ENCODE peak calls at places on chromosome 14, in five cellular contexts. U is MM.1S, Z is PC-9, T is neural progenitor cell, P is PC-3. S is an unnamed sample. For H3F3A, the result is how much of the 10 kb centered on the place peaks cover.

GRCh38 chr14:64721899-64722298 is 17.7 kb downstream of the PLEKHG3 start:
- DNase-seq in U (no peak), Z (no peak), T (no peak), P (no peak), S (no peak)

GRCh38 chr14:71482701-71483100 is 449.5 kb upstream of the RGS6 start:
- DNase-seq in U (no peak), Z (no peak), T (no peak), P (no peak), S (no peak)

GRCh38 chr14:61557262-61557661 is 138.1 kb upstream of the HIF1A start:
- DNase-seq in U (no peak), Z (no peak), T (no peak), P (no peak), S (no peak)

GRCh38 chr14:92819011-92819410 is 24.9 kb downstream of the GOLGA5 start:
- DNase-seq in U (no peak), Z (no peak), T (peak), P (no peak), S (no peak)

GRCh38 chr14:71225108-71225507 is 317.8 kb downstream of the PCNX1 start:
- DNase-seq in U (no peak), Z (no peak), T (no peak), P (no peak), S (no peak)

GRCh38 chr14:101017209-101017608 is 113.7 kb upstream of the RTL1 start:
- DNase-seq in U (no peak), Z (no peak), T (no peak), P (no peak), S (peak)

GRCh38 chr14:36509056-36509917 is 10.7 kb downstream of the NKX2-1 start:
- DNase-seq in U (no peak), Z (no peak), T (no peak), P (no peak), S (no peak)

GRCh38 chr14:94612174-94612573 is at the start of gene SERPINA3:
- DNase-seq in U (no peak), Z (no peak), T (no peak), P (no peak), S (no peak)

GRCh38 chr14:84959796-84960515 is 570.0 kb upstream of the FLRT2 start:
- DNase-seq in U (peak), Z (no peak), T (no peak), P (no peak), S (no peak)

GRCh38 chr14:100490252-100490651 is 97.0 kb downstream of the BEGAIN start:
- DNase-seq in U (no peak), Z (no peak), T (no peak), P (no peak), S (no peak)

GRCh38 chr14:67187826-67188225 is 1.4 kb upstream of the GARIN2 start:
- DNase-seq in U (no peak), Z (peak), T (no peak), P (peak), S (peak)

GRCh38 chr14:71692496-71692895 is 239.7 kb upstream of the RGS6 start:
- DNase-seq in U (no peak), Z (no peak), T (no peak), P (peak), S (peak)

GRCh38 chr14:52020866-52021717 is 31.7 kb downstream of the RTRAF start:
- DNase-seq in U (no peak), Z (no peak), T (peak), P (no peak), S (no peak)

GRCh38 chr14:48536318-48536717 is 860.9 kb upstream of the MDGA2 start:
- DNase-seq in U (no peak), Z (no peak), T (peak), P (peak), S (no peak)

GRCh38 chr14:55586411-55586810 is 6.4 kb downstream of the KTN1 start:
- DNase-seq in U (no peak), Z (no peak), T (no peak), P (no peak), S (no peak)

GRCh38 chr14:42490536-42490935 is 883.9 kb downstream of the LRFN5 start:
- DNase-seq in U (no peak), Z (no peak), T (no peak), P (peak), S (peak)

GRCh38 chr14:93231129-93231979 is 24.3 kb downstream of the UBR7 start:
- DNase-seq in U (no peak), Z (no peak), T (no peak), P (peak), S (peak)

GRCh38 chr14:106069786-106070185 is 543.4 kb downstream of the TMEM121 start:
- DNase-seq in U (no peak), Z (no peak), T (no peak), P (no peak), S (no peak)

GRCh38 chr14:33714527-33715222 is 236.2 kb downstream of the EGLN3 start:
- DNase-seq in U (no peak), Z (no peak), T (no peak), P (peak), S (peak)

GRCh38 chr14:30299915-30300314 is 259.0 kb upstream of the G2E3 start:
- DNase-seq in U (no peak), Z (no peak), T (no peak), P (no peak), S (no peak)

GRCh38 chr14:64569108-64570045 is 19.6 kb downstream of the PPP1R36 start:
- DNase-seq in U (no peak), Z (peak), T (peak), P (peak), S (peak)

GRCh38 chr14:38505221-38506095 is 249.6 kb upstream of the CLEC14A start:
- DNase-seq in U (no peak), Z (no peak), T (no peak), P (no peak), S (no peak)

GRCh38 chr14:99560946-99561683 is 42.9 kb downstream of the CCDC85C start:
- DNase-seq in U (no peak), Z (peak), T (no peak), P (peak), S (no peak)

GRCh38 chr14:22994762-22995275 is 12.5 kb upstream of the AJUBA start:
- DNase-seq in U (no peak), Z (no peak), T (peak), P (peak), S (peak)

GRCh38 chr14:99481745-99482099 is 513 bp downstream of the CCNK start:
- DNase-seq in U (peak), Z (no peak), T (no peak), P (peak), S (peak)

GRCh38 chr14:35124127-35124526 is 1.8 kb downstream of the PRORP start:
- DNase-seq in U (no peak), Z (no peak), T (no peak), P (no peak), S (no peak)

GRCh38 chr14:78921856-78922255 is 751.7 kb downstream of the NRXN3 start:
- DNase-seq in U (no peak), Z (no peak), T (no peak), P (peak), S (peak)

GRCh38 chr14:91220581-91221000 is 23.9 kb downstream of the GPR68 start:
- DNase-seq in U (no peak), Z (no peak), T (no peak), P (no peak), S (no peak)

GRCh38 chr14:59632381-59632780 is 55.8 kb upstream of the CCDC175 start:
- DNase-seq in U (no peak), Z (no peak), T (peak), P (peak), S (peak)

GRCh38 chr14:96126783-96127271 is 77.8 kb upstream of the BDKRB2 start:
- DNase-seq in U (no peak), Z (no peak), T (no peak), P (no peak), S (no peak)

GRCh38 chr14:28671425-28671824 is 95.2 kb upstream of the FOXG1 start:
- DNase-seq in U (no peak), Z (no peak), T (no peak), P (peak), S (no peak)

GRCh38 chr14:52473557-52473956 is 78.7 kb downstream of the TXNDC16 start:
- DNase-seq in U (no peak), Z (no peak), T (peak), P (peak), S (peak)

GRCh38 chr14:104892517-104893434 is 27.7 kb downstream of the CEP170B start:
- DNase-seq in U (no peak), Z (no peak), T (no peak), P (no peak), S (no peak)

GRCh38 chr14:64983439-64984310 is 3.0 kb upstream of the FNTB start:
- DNase-seq in U (peak), Z (peak), T (peak), P (peak), S (peak)

GRCh38 chr14:93536945-93537344 is 106.2 kb downstream of the UNC79 start:
- DNase-seq in U (no peak), Z (no peak), T (peak), P (peak), S (peak)

DNA sequence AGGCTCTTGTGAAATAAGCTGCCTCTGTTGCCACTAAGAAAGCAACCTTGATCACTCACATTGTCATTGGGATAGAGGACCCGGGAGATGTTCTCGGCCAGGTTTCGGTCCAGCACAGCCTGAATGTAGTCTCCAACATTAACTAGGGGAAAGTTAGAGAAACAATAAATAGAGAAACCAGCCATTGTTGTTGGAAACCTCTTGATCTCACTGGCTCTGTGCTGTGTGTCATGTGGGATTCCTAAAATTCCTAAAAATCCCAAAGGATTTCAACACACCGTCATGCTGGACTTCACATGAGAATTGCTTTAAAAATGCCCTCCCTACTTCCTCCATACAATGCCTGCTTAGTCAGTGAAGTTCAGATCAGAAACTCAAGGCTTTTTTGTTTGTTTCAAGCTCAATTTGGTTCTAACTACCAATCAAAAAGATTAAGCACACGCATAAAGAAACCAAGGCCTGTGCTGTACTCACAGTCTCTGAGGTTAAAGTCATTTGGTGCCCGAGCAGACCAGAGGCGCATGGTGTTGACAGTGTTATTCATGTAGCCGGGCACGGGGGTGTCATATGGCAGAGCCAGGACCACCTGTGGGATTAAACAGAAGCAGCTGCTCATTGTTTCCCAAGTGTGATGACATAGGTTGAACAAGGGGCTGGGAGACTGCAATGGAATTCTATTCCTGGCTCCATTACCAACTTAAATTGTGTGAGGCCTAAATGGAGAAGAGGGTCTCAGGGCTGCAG is 23.6 kb downstream of the PYGL start:
- DNase-seq in U (no peak), Z (no peak), T (peak), P (peak), S (peak)
- H3K4me2 ChIP-seq in U (no peak), Z (no peak), T (no peak), P (no peak), S (peak)

GRCh38 chr14:68945585-68946289 is 33.4 kb downstream of the ACTN1 start:
- DNase-seq in U (no peak), Z (no peak), T (no peak), P (no peak), S (no peak)

GRCh38 chr14:68948686-68949085 is 30.4 kb downstream of the ACTN1 start:
- DNase-seq in U (no peak), Z (no peak), T (no peak), P (no peak), S (peak)

GRCh38 chr14:68949236-68949965 is 29.7 kb downstream of the ACTN1 start:
- DNase-seq in U (no peak), Z (no peak), T (no peak), P (no peak), S (peak)

GRCh38 chr14:68946423-68946822 is 32.7 kb downstream of the ACTN1 start:
- DNase-seq in U (no peak), Z (no peak), T (no peak), P (no peak), S (no peak)

GRCh38 chr14:68947802-68948201 is 31.3 kb downstream of the ACTN1 start:
- DNase-seq in U (no peak), Z (no peak), T (peak), P (no peak), S (peak)
- H3F3A ChIP-seq in U (under half), Z (under half), T (under half), P (under half), S (half or more)

GRCh38 chr14:103507751-103508150 is 14.9 kb downstream of the CKB start:
- DNase-seq in U (no peak), Z (no peak), T (no peak), P (no peak), S (no peak)
- H3K4me2 ChIP-seq in U (no peak), Z (no peak), T (no peak), P (no peak), S (no peak)

GRCh38 chr14:68284333-68284732 is 464.8 kb downstream of the RAD51B start:
- DNase-seq in U (no peak), Z (no peak), T (no peak), P (no peak), S (peak)
- H3F3A ChIP-seq in U (under half), Z (under half), T (under half), P (under half), S (under half)

DNA sequence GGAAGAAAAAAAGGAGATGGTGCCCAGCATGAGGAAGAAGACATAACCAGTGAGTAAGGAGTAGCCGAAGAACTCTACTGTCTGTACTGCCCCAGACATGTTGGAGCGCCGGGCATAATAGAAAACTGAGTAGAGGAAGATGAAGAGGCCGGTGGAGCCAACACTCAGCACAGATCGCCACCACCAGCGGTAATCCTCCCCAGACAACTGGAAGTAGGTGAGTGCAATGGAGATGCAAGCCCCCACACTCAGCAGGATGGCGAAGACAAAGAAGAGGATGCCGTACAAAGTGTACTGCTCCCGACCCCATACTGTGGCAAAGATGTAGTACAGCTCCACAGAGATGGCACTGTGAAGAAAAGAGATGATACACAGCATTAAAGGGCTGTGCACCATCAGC is 844 bp upstream of the IPO4 start:
- DNase-seq in U (no peak), Z (no peak), T (no peak), P (no peak), S (no peak)
- H3K4me2 ChIP-seq in U (peak), Z (peak), T (peak), P (peak), S (peak)

DNA sequence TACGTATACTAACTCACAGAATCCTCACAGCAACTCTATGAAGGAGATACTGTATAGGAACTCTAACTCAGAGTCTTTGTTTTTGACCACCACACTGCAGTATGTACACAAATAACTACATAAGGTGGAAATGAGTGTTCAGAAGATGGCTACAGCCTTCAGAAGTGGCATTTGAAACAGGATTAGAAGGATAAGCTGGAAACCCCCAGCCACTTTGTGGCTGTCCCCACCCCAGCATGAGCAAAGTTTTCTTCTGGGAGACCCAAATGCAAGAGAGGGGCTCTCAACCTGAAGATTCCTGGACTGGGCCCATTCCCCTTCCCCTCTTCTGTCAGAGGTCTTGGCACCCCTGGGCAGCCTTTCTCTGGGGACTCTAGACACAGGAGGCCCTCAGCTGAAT is 43.2 kb upstream of the PNMA1 start:
- DNase-seq in U (no peak), Z (no peak), T (no peak), P (no peak), S (no peak)
- H3F3A ChIP-seq in U (under half), Z (half or more), T (under half), P (under half), S (half or more)

GRCh38 chr14:77372304-77372841 is 4.5 kb downstream of the TMED8 start:
- DNase-seq in U (no peak), Z (no peak), T (peak), P (peak), S (peak)
- H3K4me2 ChIP-seq in U (no peak), Z (no peak), T (peak), P (no peak), S (no peak)

DNA sequence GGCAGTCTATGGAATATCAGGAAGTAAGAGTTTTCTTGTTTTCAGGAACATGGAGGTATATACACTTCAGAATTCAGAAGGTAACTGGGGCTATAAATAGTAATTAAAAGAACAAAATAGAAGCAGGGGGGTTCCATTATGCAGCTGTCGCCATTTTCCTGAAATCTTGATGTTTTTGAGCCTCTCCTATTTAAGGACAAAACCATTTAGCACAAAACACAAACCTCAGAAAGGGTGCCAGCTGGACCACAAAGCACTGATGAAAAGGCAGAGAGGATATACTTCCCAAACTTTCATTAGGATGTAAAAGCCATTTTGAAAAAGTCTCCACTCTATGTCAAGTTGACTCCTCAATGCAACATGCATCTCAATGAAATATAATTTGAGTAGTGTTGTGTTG is 54.2 kb upstream of the OR5AU1 start:
- DNase-seq in U (no peak), Z (no peak), T (no peak), P (no peak), S (no peak)
- H3F3A ChIP-seq in U (under half), Z (half or more), T (half or more), P (under half), S (half or more)